ENCODE peak calls at places on chromosome 21, in four cellular contexts. One of them, this sample, is unnamed.

GRCh38 chr21:22900511-22900910 is 1902.3 kb downstream of the NCAM2 start:
- DNase-seq in choroid plexus epithelial cell: peak; percentile 45
- DNase-seq in astrocyte of the cerebellum: no peak
- DNase-seq in mammary epithelial cell: no peak
- DNase-seq in this sample: no peak

GRCh38 chr21:28393279-28393678 is 599.4 kb downstream of the LTN1 start:
- DNase-seq in mammary epithelial cell: peak; percentile 81
- DNase-seq in astrocyte of the cerebellum: no peak
- DNase-seq in choroid plexus epithelial cell: no peak
- DNase-seq in this sample: no peak

GRCh38 chr21:21046063-21046462 is 47.9 kb downstream of the NCAM2 start:
- DNase-seq in astrocyte of the cerebellum: no peak
- DNase-seq in choroid plexus epithelial cell: no peak
- DNase-seq in mammary epithelial cell: no peak
- DNase-seq in this sample: no peak

GRCh38 chr21:31509108-31510017 is 150.1 kb upstream of the SOD1 start:
- DNase-seq in choroid plexus epithelial cell: peak; percentile 73
- DNase-seq in mammary epithelial cell: peak; percentile 48
- DNase-seq in astrocyte of the cerebellum: no peak
- DNase-seq in this sample: no peak

GRCh38 chr21:29342394-29342957 is 43.8 kb downstream of the BACH1 start:
- DNase-seq in choroid plexus epithelial cell: peak; percentile 98
- DNase-seq in astrocyte of the cerebellum: peak; percentile 91
- DNase-seq in mammary epithelial cell: peak; percentile 72
- DNase-seq in this sample: no peak

GRCh38 chr21:38807481-38807880 is 1.8 kb downstream of the ETS2 start:
- DNase-seq in astrocyte of the cerebellum: no peak
- DNase-seq in choroid plexus epithelial cell: peak; percentile 55
- DNase-seq in mammary epithelial cell: no peak
- DNase-seq in this sample: no peak

GRCh38 chr21:24367936-24368335 is 1239.3 kb downstream of the MRPL39 start:
- DNase-seq in astrocyte of the cerebellum: peak; percentile 1
- DNase-seq in choroid plexus epithelial cell: peak; percentile 1
- DNase-seq in mammary epithelial cell: no peak
- DNase-seq in this sample: no peak

GRCh38 chr21:30268608-30269197 is 14.0 kb downstream of the KRTAP24-1 start:
- DNase-seq in choroid plexus epithelial cell: peak; percentile 5
- DNase-seq in mammary epithelial cell: no peak
- DNase-seq in astrocyte of the cerebellum: no peak
- DNase-seq in this sample: no peak

GRCh38 chr21:46424062-46424591 is 34.6 kb upstream of the DIP2A start:
- DNase-seq in astrocyte of the cerebellum: no peak
- DNase-seq in mammary epithelial cell: no peak
- DNase-seq in choroid plexus epithelial cell: no peak
- DNase-seq in this sample: no peak

GRCh38 chr21:39602793-39603192 is 9.9 kb upstream of the B3GALT5 start:
- DNase-seq in astrocyte of the cerebellum: no peak
- DNase-seq in choroid plexus epithelial cell: no peak
- DNase-seq in mammary epithelial cell: no peak
- DNase-seq in this sample: no peak

GRCh38 chr21:14382486-14382834 is 486 bp downstream of the HSPA13 start:
- DNase-seq in astrocyte of the cerebellum: no peak
- DNase-seq in mammary epithelial cell: no peak
- DNase-seq in choroid plexus epithelial cell: peak; percentile 37
- DNase-seq in this sample: no peak

GRCh38 chr21:23977971-23978370 is 1629.3 kb downstream of the MRPL39 start:
- DNase-seq in choroid plexus epithelial cell: peak; percentile 6
- DNase-seq in mammary epithelial cell: no peak
- DNase-seq in astrocyte of the cerebellum: peak; percentile 67
- DNase-seq in this sample: peak; percentile 55

GRCh38 chr21:46411691-46412090 is 47.0 kb upstream of the DIP2A start:
- DNase-seq in mammary epithelial cell: no peak
- DNase-seq in choroid plexus epithelial cell: no peak
- DNase-seq in astrocyte of the cerebellum: no peak
- DNase-seq in this sample: no peak

GRCh38 chr21:14878971-14879370 is 185.8 kb downstream of the NRIP1 start:
- DNase-seq in astrocyte of the cerebellum: no peak
- DNase-seq in choroid plexus epithelial cell: no peak
- DNase-seq in mammary epithelial cell: peak; percentile 70
- DNase-seq in this sample: no peak

GRCh38 chr21:14523234-14523633 is 22.9 kb downstream of the SAMSN1 start:
- DNase-seq in choroid plexus epithelial cell: peak; percentile 40
- DNase-seq in mammary epithelial cell: no peak
- DNase-seq in astrocyte of the cerebellum: no peak
- DNase-seq in this sample: no peak

GRCh38 chr21:31874817-31875216 is 2.0 kb downstream of the HUNK start:
- DNase-seq in mammary epithelial cell: no peak
- DNase-seq in choroid plexus epithelial cell: no peak
- DNase-seq in astrocyte of the cerebellum: no peak
- DNase-seq in this sample: no peak

DNA sequence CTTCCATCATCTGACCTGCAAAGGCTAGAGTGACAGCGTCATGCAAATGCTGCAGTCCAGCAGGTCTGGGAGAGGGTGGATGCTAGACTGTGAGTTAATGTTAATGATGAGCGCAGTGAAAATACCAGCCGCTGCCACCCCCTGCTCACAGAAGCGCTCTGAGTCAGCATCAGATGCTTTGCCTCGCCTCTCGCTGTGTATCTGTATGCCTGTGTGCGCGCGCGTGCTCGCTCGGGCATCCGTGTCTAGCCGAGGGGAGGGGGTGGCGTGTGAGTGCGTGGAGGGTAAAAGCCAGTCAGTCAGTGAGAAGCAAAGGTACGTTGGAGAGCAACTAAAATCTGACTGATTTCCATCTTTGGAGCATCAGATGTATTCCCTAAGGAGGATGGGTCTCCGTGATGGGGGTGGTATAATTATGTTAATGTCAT is 858.7 kb downstream of the USP25 start:
- DNase-seq in astrocyte of the cerebellum: no peak
- DNase-seq in mammary epithelial cell: peak; percentile 85
- DNase-seq in choroid plexus epithelial cell: peak; percentile 94
- DNase-seq in this sample: no peak
- H3K4me3 ChIP-seq in astrocyte of the cerebellum: peak overlapping the region; percentile 22
- H3K4me3 ChIP-seq in mammary epithelial cell: peak overlapping the region; percentile 44
- H3K4me3 ChIP-seq in choroid plexus epithelial cell: peak overlapping the region; percentile 51
- H3K4me3 ChIP-seq in this sample: peak overlapping the region; percentile 73

DNA sequence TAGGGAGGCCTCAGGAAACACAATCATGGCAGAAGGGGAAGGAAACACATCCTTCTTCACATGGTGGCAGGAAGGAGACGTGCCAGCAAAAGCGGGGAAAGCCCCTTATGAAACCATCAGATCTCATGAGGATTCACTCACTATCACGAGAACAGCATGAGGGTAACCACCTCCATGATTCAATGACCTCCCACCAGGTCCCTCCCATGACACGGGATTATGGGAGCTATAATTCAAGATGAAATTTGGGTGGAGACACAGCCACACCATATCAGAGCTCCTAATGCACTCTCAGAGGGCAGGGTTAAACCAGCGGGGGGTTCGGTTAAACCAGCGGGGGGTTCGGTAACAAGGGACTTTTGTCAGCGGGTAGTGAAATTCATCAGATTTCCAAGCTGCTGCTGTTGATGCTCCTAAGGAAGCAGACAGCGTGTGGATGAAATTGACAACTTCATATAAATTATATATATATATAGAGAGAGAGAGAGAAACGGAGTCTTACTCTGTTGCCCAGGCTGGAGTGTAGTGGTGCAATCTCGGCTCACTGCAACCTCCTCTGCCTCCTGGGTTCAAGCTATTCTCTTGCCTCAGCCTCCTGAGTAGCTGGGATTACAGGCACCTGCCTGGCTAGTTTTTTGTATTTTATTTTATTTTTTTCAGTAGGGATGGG is 4.3 kb downstream of the CSTB start:
- DNase-seq in astrocyte of the cerebellum: no peak
- DNase-seq in mammary epithelial cell: no peak
- DNase-seq in choroid plexus epithelial cell: peak; percentile 42
- DNase-seq in this sample: peak; percentile 47
- H3K4me3 ChIP-seq in astrocyte of the cerebellum: no peak overlapping the region
- H3K4me3 ChIP-seq in mammary epithelial cell: no peak overlapping the region
- H3K4me3 ChIP-seq in choroid plexus epithelial cell: no peak overlapping the region
- H3K4me3 ChIP-seq in this sample: peak overlapping the region; percentile 28

DNA sequence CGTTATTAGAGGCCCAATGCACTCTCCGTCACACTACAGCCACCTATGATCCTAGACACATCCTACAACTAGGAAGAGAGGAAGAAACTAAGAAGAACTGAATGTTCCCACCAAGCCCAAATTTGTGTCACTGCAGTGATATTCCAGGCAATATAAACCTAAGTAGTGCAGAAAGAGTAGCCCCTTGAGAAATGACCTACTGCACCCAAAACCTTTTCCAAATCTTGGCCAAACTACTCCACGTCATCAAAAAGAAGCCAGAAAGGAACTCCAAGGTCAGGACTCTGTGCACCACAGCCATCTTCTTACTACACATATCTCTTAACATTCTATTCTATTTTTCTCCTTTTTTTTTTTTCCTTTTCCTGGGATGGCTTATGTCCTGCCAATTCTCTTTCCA is 60.2 kb downstream of the ADAMTS1 start:
- DNase-seq in mammary epithelial cell: no peak
- DNase-seq in choroid plexus epithelial cell: no peak
- DNase-seq in astrocyte of the cerebellum: no peak
- DNase-seq in this sample: no peak
- H3K4me3 ChIP-seq in mammary epithelial cell: no peak overlapping the region
- H3K4me3 ChIP-seq in choroid plexus epithelial cell: no peak overlapping the region
- H3K4me3 ChIP-seq in astrocyte of the cerebellum: no peak overlapping the region
- H3K4me3 ChIP-seq in this sample: no peak overlapping the region

GRCh38 chr21:33026878-33027400 is 1.2 kb downstream of the OLIG2 start:
- DNase-seq in mammary epithelial cell: no peak
- DNase-seq in astrocyte of the cerebellum: no peak
- DNase-seq in choroid plexus epithelial cell: no peak
- DNase-seq in this sample: no peak
- H3K4me3 ChIP-seq in mammary epithelial cell: no peak overlapping the region
- H3K4me3 ChIP-seq in astrocyte of the cerebellum: no peak overlapping the region
- H3K4me3 ChIP-seq in choroid plexus epithelial cell: no peak overlapping the region
- H3K4me3 ChIP-seq in this sample: no peak overlapping the region

GRCh38 chr21:36747815-36748381 is 49.0 kb downstream of the SIM2 start:
- DNase-seq in choroid plexus epithelial cell: peak; percentile 50
- DNase-seq in astrocyte of the cerebellum: no peak
- DNase-seq in mammary epithelial cell: no peak
- DNase-seq in this sample: no peak

GRCh38 chr21:36745459-36745858 is 46.5 kb downstream of the SIM2 start:
- DNase-seq in astrocyte of the cerebellum: no peak
- DNase-seq in mammary epithelial cell: no peak
- DNase-seq in choroid plexus epithelial cell: no peak
- DNase-seq in this sample: no peak

GRCh38 chr21:36749935-36750578 is 51.1 kb downstream of the SIM2 start:
- DNase-seq in choroid plexus epithelial cell: no peak
- DNase-seq in mammary epithelial cell: no peak
- DNase-seq in astrocyte of the cerebellum: peak; percentile 29
- DNase-seq in this sample: no peak

GRCh38 chr21:36744560-36745231 is 45.8 kb downstream of the SIM2 start:
- DNase-seq in mammary epithelial cell: no peak
- DNase-seq in astrocyte of the cerebellum: no peak
- DNase-seq in choroid plexus epithelial cell: no peak
- DNase-seq in this sample: no peak

GRCh38 chr21:36747114-36747814 is 48.3 kb downstream of the SIM2 start:
- DNase-seq in choroid plexus epithelial cell: no peak
- DNase-seq in mammary epithelial cell: no peak
- DNase-seq in astrocyte of the cerebellum: no peak
- DNase-seq in this sample: no peak
- H3K4me3 ChIP-seq in choroid plexus epithelial cell: peak overlapping the region; percentile 55
- H3K4me3 ChIP-seq in mammary epithelial cell: no peak overlapping the region
- H3K4me3 ChIP-seq in astrocyte of the cerebellum: peak overlapping the region; percentile 29
- H3K4me3 ChIP-seq in this sample: no peak overlapping the region

DNA sequence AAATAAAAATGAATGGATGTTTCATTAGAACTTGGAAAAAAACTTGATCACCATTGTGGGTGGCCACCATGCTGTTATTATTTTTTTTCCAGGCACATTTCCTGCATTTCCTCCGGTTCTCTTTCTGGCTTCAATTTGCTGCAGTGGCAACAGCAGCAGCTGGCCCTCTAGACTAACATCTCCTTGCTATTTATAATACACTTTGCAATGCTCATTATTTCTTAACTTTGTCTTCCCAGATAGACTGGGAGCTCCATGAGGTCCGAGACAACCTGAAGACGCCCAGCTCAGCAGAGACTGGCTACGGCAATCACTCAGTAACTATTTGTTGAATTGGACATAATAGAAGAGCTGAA is 53.4 kb upstream of the ATP5PO start:
- DNase-seq in astrocyte of the cerebellum: no peak
- DNase-seq in mammary epithelial cell: no peak
- DNase-seq in choroid plexus epithelial cell: no peak
- DNase-seq in this sample: peak; percentile 18
- H3K4me3 ChIP-seq in astrocyte of the cerebellum: no peak overlapping the region
- H3K4me3 ChIP-seq in mammary epithelial cell: no peak overlapping the region
- H3K4me3 ChIP-seq in choroid plexus epithelial cell: no peak overlapping the region
- H3K4me3 ChIP-seq in this sample: peak overlapping the region; percentile 67

GRCh38 chr21:45329261-45330074 is 41.8 kb upstream of the POFUT2 start:
- DNase-seq in astrocyte of the cerebellum: no peak
- DNase-seq in mammary epithelial cell: no peak
- DNase-seq in choroid plexus epithelial cell: no peak
- DNase-seq in this sample: no peak
- H3K4me3 ChIP-seq in astrocyte of the cerebellum: no peak overlapping the region
- H3K4me3 ChIP-seq in mammary epithelial cell: no peak overlapping the region
- H3K4me3 ChIP-seq in choroid plexus epithelial cell: no peak overlapping the region
- H3K4me3 ChIP-seq in this sample: no peak overlapping the region

DNA sequence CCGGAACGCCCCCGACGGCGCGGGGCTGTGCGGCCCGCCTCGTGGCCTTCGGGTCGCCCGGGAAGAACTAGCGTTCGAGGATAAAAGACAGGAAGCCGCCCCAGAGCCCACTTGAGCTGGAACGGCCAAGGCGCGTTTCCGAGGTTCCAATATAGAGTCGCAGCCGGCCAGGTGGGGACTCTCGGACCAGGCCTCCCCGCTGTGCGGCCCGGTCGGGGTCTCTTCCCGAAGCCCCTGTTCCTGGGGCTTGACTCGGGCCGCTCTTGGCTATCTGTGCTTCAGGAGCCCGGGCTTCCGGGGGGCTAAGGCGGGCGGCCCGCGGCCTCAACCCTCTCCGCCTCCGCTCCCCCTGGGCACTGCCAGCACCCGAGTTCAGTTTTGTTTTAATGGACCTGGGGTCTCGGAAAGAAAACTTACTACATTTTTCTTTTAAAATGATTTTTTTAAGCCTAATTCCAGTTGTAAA is 158.8 kb downstream of the RUNX1 start:
- DNase-seq in astrocyte of the cerebellum: no peak
- DNase-seq in choroid plexus epithelial cell: no peak
- DNase-seq in mammary epithelial cell: no peak
- DNase-seq in this sample: no peak
- H3K4me3 ChIP-seq in astrocyte of the cerebellum: peak overlapping the region; percentile 89
- H3K4me3 ChIP-seq in choroid plexus epithelial cell: peak overlapping the region; percentile 94
- H3K4me3 ChIP-seq in mammary epithelial cell: peak overlapping the region; percentile 62
- H3K4me3 ChIP-seq in this sample: no peak overlapping the region

DNA sequence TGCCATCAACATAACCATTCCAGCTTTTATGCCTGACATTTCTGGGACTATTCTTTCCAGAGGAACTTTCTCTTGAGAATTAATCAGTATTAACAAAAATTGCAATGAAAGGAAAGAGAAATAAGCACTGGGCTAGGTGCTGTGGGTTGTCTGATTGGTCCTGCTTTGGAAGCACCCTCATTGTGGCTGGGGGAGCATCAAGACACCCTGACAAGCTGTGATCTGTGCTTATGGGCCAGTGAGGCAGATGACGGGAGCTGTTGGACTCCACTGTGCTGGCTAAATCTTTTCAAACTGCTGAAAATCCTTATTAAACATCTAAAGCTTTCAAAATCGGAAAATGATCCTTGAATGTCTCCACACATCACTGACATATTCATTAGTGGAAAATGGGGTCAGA is 20.0 kb downstream of the UBASH3A start:
- DNase-seq in astrocyte of the cerebellum: no peak
- DNase-seq in mammary epithelial cell: no peak
- DNase-seq in choroid plexus epithelial cell: no peak
- DNase-seq in this sample: no peak
- H3K4me3 ChIP-seq in astrocyte of the cerebellum: no peak overlapping the region
- H3K4me3 ChIP-seq in mammary epithelial cell: no peak overlapping the region
- H3K4me3 ChIP-seq in choroid plexus epithelial cell: no peak overlapping the region
- H3K4me3 ChIP-seq in this sample: no peak overlapping the region

GRCh38 chr21:45256912-45257672 is 30.6 kb downstream of the POFUT2 start:
- DNase-seq in astrocyte of the cerebellum: no peak
- DNase-seq in choroid plexus epithelial cell: peak; percentile 22
- DNase-seq in mammary epithelial cell: no peak
- DNase-seq in this sample: no peak
- H3K4me3 ChIP-seq in astrocyte of the cerebellum: no peak overlapping the region
- H3K4me3 ChIP-seq in choroid plexus epithelial cell: no peak overlapping the region
- H3K4me3 ChIP-seq in mammary epithelial cell: no peak overlapping the region
- H3K4me3 ChIP-seq in this sample: no peak overlapping the region

This sample was measured in SK-N-MC.